ENCODE peak calls at places on chromosomes 13 and 19, in five cellular contexts. D, O, L, Q and J are unnamed samples.

GRCh38 chr13:93227906-93228801 is 1.5 kb downstream of the GPC6 start:
- DNase-seq in L (no peak), D (no peak), O (peak; percentile 89), Q (peak; percentile 80), J (peak; percentile 91)

GRCh38 chr19:50992666-50993035 is 8.8 kb downstream of the KLK8 start:
- DNase-seq in O (no peak), D (no peak), Q (no peak), L (no peak), J (no peak)

GRCh38 chr13:31031482-31031881 is 99.0 kb downstream of the TEX26 start:
- DNase-seq in D (no peak), L (no peak), O (no peak), Q (peak; percentile 19), J (no peak)

GRCh38 chr13:94947392-94947791 is 235.0 kb upstream of the SOX21 start:
- DNase-seq in Q (no peak), L (no peak), O (no peak), D (no peak), J (no peak)

GRCh38 chr19:19329199-19329598 is 8.6 kb downstream of the MAU2 start:
- DNase-seq in D (no peak), Q (no peak), L (peak; percentile 44), O (no peak), J (no peak)

GRCh38 chr13:73119612-73120011 is 60.8 kb downstream of the KLF5 start:
- DNase-seq in O (no peak), D (no peak), Q (no peak), L (no peak), J (no peak)

GRCh38 chr13:91058066-91058465 is 289.4 kb upstream of the MIR17HG start:
- DNase-seq in L (no peak), O (no peak), D (no peak), Q (no peak), J (peak; percentile 8)

GRCh38 chr19:17107546-17108452 is 32.2 kb downstream of the MYO9B start:
- DNase-seq in Q (peak; percentile 16), O (peak; percentile 57), D (peak; percentile 84), L (peak; percentile 96), J (no peak)

GRCh38 chr19:41226053-41226873 is 7.2 kb downstream of the AXL start:
- DNase-seq in Q (peak; percentile 68), L (peak; percentile 59), O (peak; percentile 56), D (peak; percentile 72), J (peak; percentile 81)

GRCh38 chr19:10742494-10742893 is 24.6 kb downstream of the DNM2 start:
- DNase-seq in Q (no peak), O (no peak), D (no peak), L (peak; percentile 95), J (no peak)

GRCh38 chr13:37446503-37446902 is 152.1 kb downstream of the POSTN start:
- DNase-seq in L (no peak), D (no peak), O (no peak), Q (no peak), J (no peak)

GRCh38 chr13:97492257-97492656 is 58.3 kb downstream of the RAP2A start:
- DNase-seq in L (no peak), O (no peak), D (no peak), Q (peak; percentile 39), J (no peak)

GRCh38 chr19:55341191-55342043 is 1.7 kb downstream of the KMT5C start:
- DNase-seq in D (peak; percentile 21), O (peak; percentile 88), L (peak; percentile 11), Q (peak; percentile 40), J (peak; percentile 92)
- TF ChIP-seq POLR2AphosphoS5 in D (no peak), O (no peak), L (no peak), Q (no peak), J (peak; percentile 41)

GRCh38 chr13:26873174-26873698 is 112.7 kb upstream of the GPR12 start:
- DNase-seq in D (no peak), O (no peak), Q (no peak), L (no peak), J (peak; percentile 40)

GRCh38 chr13:26861951-26862350 is 101.4 kb upstream of the GPR12 start:
- DNase-seq in L (no peak), D (no peak), O (no peak), Q (no peak), J (no peak)

GRCh38 chr13:26872444-26873173 is 112.0 kb upstream of the GPR12 start:
- DNase-seq in D (peak; percentile 24), O (peak; percentile 74), L (peak; percentile 29), Q (peak; percentile 31), J (peak; percentile 91)

GRCh38 chr13:26867451-26868067 is 107.0 kb upstream of the GPR12 start:
- DNase-seq in O (no peak), Q (no peak), D (no peak), L (peak; percentile 38), J (peak; percentile 39)
- H3K4me2 ChIP-seq in O (no peak overlapping the region), Q (no peak overlapping the region), D (no peak overlapping the region), L (no peak overlapping the region), J (no peak overlapping the region)

GRCh38 chr13:48403929-48404328 is 9.0 kb downstream of the LPAR6 start:
- DNase-seq in L (no peak), O (no peak), D (no peak), Q (no peak), J (no peak)

GRCh38 chr13:48404952-48405351 is 8.0 kb downstream of the LPAR6 start:
- DNase-seq in D (no peak), L (no peak), Q (no peak), O (no peak), J (no peak)

GRCh38 chr13:48401480-48401879 is 11.4 kb downstream of the LPAR6 start:
- DNase-seq in L (peak; percentile 59), Q (no peak), D (no peak), O (no peak), J (no peak)

GRCh38 chr13:48402325-48402962 is 10.5 kb downstream of the LPAR6 start:
- DNase-seq in Q (no peak), D (no peak), L (no peak), O (no peak), J (no peak)

GRCh38 chr13:48403151-48403631 is 9.7 kb downstream of the LPAR6 start:
- DNase-seq in O (no peak), Q (no peak), L (no peak), D (no peak), J (no peak)
- TF ChIP-seq POLR2AphosphoS5 in O (no peak), Q (no peak), L (no peak), D (no peak), J (no peak)

GRCh38 chr19:6263306-6264076 is 16.3 kb downstream of the MLLT1 start:
- DNase-seq in L (no peak), O (no peak), Q (no peak), D (no peak), J (no peak)
- H3K4me2 ChIP-seq in L (no peak overlapping the region), O (no peak overlapping the region), Q (no peak overlapping the region), D (no peak overlapping the region), J (no peak overlapping the region)

GRCh38 chr19:22332924-22333323 is 46.7 kb downstream of the ZNF729 start:
- DNase-seq in L (no peak), D (no peak), Q (no peak), O (no peak), J (no peak)

GRCh38 chr19:22326219-22326618 is 40.0 kb downstream of the ZNF729 start:
- DNase-seq in Q (no peak), D (no peak), L (no peak), O (no peak), J (no peak)

GRCh38 chr19:22331521-22331920 is 45.3 kb downstream of the ZNF729 start:
- DNase-seq in O (no peak), Q (no peak), L (no peak), D (no peak), J (no peak)

GRCh38 chr19:22327321-22327720 is 41.1 kb downstream of the ZNF729 start:
- DNase-seq in O (no peak), D (no peak), Q (no peak), L (no peak), J (no peak)
- TF ChIP-seq POLR2AphosphoS5 in O (no peak), D (no peak), Q (no peak), L (no peak), J (no peak)

GRCh38 chr19:21580101-21580500 is 74.7 kb downstream of the ZNF429 start:
- DNase-seq in O (no peak), L (no peak), D (no peak), Q (no peak), J (no peak)

GRCh38 chr19:21584532-21584931 is 79.1 kb downstream of the ZNF429 start:
- DNase-seq in O (no peak), L (no peak), Q (no peak), D (no peak), J (no peak)

GRCh38 chr19:21585491-21585890 is 80.1 kb downstream of the ZNF429 start:
- DNase-seq in D (no peak), Q (no peak), O (no peak), L (no peak), J (no peak)

GRCh38 chr19:21581646-21582045 is 76.2 kb downstream of the ZNF429 start:
- DNase-seq in Q (no peak), O (no peak), L (no peak), D (no peak), J (no peak)

GRCh38 chr19:21580818-21581217 is 75.4 kb downstream of the ZNF429 start:
- DNase-seq in Q (no peak), D (no peak), L (no peak), O (no peak), J (no peak)
- H3K4me2 ChIP-seq in Q (no peak overlapping the region), D (no peak overlapping the region), L (no peak overlapping the region), O (no peak overlapping the region), J (no peak overlapping the region)

GRCh38 chr19:29605653-29606419 is at the start of gene POP4:
- DNase-seq in Q (peak; percentile 90), O (peak; percentile 97), L (peak; percentile 95), D (peak; percentile 91), J (peak; percentile 99)
- TF ChIP-seq POLR2AphosphoS5 in Q (peak; percentile 100), O (peak; percentile 99), L (peak; percentile 96), D (peak; percentile 96), J (peak; percentile 99)

GRCh38 chr13:27617801-27618411 is 2.4 kb downstream of the LNX2 start:
- DNase-seq in Q (no peak), O (no peak), D (no peak), L (no peak), J (no peak)
- H3K4me2 ChIP-seq in Q (peak overlapping the region; percentile 79), O (no peak overlapping the region), D (no peak overlapping the region), L (no peak overlapping the region), J (peak overlapping the region; percentile 80)

DNA sequence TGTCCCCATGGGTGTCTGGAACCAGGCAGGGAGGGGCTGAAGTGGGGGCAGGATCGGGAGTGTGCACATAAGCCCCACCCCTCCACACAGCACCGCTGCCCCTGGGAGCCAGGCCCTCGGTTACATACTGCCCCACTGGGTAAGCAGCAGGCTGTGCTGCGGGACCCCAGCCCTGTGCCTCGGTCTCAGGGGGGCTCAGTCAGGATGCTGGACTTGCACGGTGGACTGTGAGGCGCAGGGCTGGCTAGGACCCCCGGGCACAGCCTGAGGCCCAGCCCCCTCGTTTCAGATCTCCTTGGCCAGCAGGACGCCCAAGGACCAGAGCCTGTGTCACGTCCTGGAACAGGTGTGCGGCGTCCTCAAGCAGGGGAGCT is 16.3 kb downstream of the MPND start:
- DNase-seq in O (no peak), L (no peak), Q (no peak), D (no peak), J (no peak)
- TF ChIP-seq POLR2AphosphoS5 in O (no peak), L (peak; percentile 8), Q (no peak), D (no peak), J (no peak)